ENCODE peak calls at places on chromosomes 13 and 19, in ten cellular contexts. O, E, Z, B, W, C, Y, D, L and K are unnamed samples.

GRCh38 chr19:31160346-31160926 is 188.8 kb downstream of the TSHZ3 start:
- DNase-seq in O (no peak), E (no peak), Z (no peak), B (no peak), W (no peak), C (no peak), Y (no peak), D (no peak), L (no peak), K (no peak)

GRCh38 chr13:31756346-31756745 is 17.0 kb downstream of the RXFP2 start:
- DNase-seq in O (no peak), E (no peak), Z (no peak), B (no peak), W (peak), C (no peak), Y (peak), D (no peak), L (peak), K (peak)

GRCh38 chr19:33805313-33805712 is 8.6 kb downstream of the KCTD15 start:
- DNase-seq in O (no peak), E (no peak), Z (no peak), B (no peak), W (no peak), C (no peak), Y (no peak), D (no peak), L (no peak), K (no peak)

GRCh38 chr13:52452470-52452869 is 2.0 kb upstream of the VPS36 start:
- DNase-seq in O (no peak), E (no peak), Z (no peak), B (no peak), W (no peak), C (no peak), Y (no peak), D (no peak), L (no peak), K (no peak)

GRCh38 chr19:47848871-47849473 is 10.1 kb upstream of the TPRX2 start:
- DNase-seq in O (no peak), E (no peak), Z (no peak), B (no peak), W (no peak), C (no peak), Y (no peak), D (no peak), L (no peak), K (no peak)

GRCh38 chr19:29806098-29806866 is 5.5 kb upstream of the CCNE1 start:
- DNase-seq in O (no peak), E (no peak), Z (no peak), B (no peak), W (no peak), C (no peak), Y (no peak), D (no peak), L (no peak), K (no peak)

GRCh38 chr13:20873348-20873747 is 29.2 kb downstream of the XPO4 start:
- DNase-seq in O (no peak), E (no peak), Z (no peak), B (no peak), W (peak), C (no peak), Y (no peak), D (no peak), L (no peak), K (no peak)

GRCh38 chr19:9342610-9343304 is 18.8 kb downstream of the ZNF559 start:
- DNase-seq in O (no peak), E (no peak), Z (no peak), B (no peak), W (no peak), C (no peak), Y (no peak), D (no peak), L (no peak), K (no peak)

GRCh38 chr13:59545007-59545406 is 618.7 kb downstream of the DIAPH3 start:
- DNase-seq in O (no peak), E (no peak), Z (no peak), B (no peak), W (no peak), C (no peak), Y (no peak), D (no peak), L (no peak), K (no peak)

GRCh38 chr13:94415484-94415883 is 64.0 kb downstream of the DCT start:
- DNase-seq in O (peak), E (no peak), Z (no peak), B (no peak), W (no peak), C (no peak), Y (no peak), D (no peak), L (no peak), K (no peak)

GRCh38 chr19:11375143-11375948 is 880 bp downstream of the SWSAP1 start:
- DNase-seq in O (peak), E (peak), Z (no peak), B (peak), W (no peak), C (no peak), Y (no peak), D (peak), L (no peak), K (no peak)

GRCh38 chr13:96492758-96493157 is 402.9 kb downstream of the HS6ST3 start:
- DNase-seq in O (peak), E (no peak), Z (no peak), B (peak), W (no peak), C (no peak), Y (no peak), D (no peak), L (no peak), K (no peak)

GRCh38 chr19:45103625-45104319 is 10.8 kb downstream of the PPP1R37 start:
- DNase-seq in O (no peak), E (no peak), Z (no peak), B (no peak), W (no peak), C (no peak), Y (no peak), D (no peak), L (no peak), K (no peak)

GRCh38 chr19:45687599-45687998 is 4.2 kb downstream of the SNRPD2 start:
- DNase-seq in O (no peak), E (no peak), Z (no peak), B (no peak), W (no peak), C (no peak), Y (no peak), D (no peak), L (no peak), K (no peak)

GRCh38 chr13:51644649-51645048 is 60.4 kb downstream of the WDFY2 start:
- DNase-seq in O (no peak), E (no peak), Z (no peak), B (no peak), W (no peak), C (no peak), Y (no peak), D (no peak), L (no peak), K (no peak)

GRCh38 chr19:40811478-40812341 is 12.7 kb downstream of the EGLN2 start:
- DNase-seq in O (no peak), E (no peak), Z (no peak), B (no peak), W (no peak), C (no peak), Y (no peak), D (no peak), L (no peak), K (no peak)

GRCh38 chr13:102870677-102871415 is 25.0 kb downstream of the ERCC5 start:
- DNase-seq in O (peak), E (peak), Z (no peak), B (peak), W (peak), C (peak), Y (peak), D (peak), L (peak), K (peak)

GRCh38 chr13:50690020-50690419 is 153.5 kb downstream of the DLEU7 start:
- DNase-seq in O (no peak), E (no peak), Z (no peak), B (no peak), W (no peak), C (no peak), Y (no peak), D (no peak), L (no peak), K (no peak)

GRCh38 chr13:59677966-59678814 is 485.5 kb downstream of the DIAPH3 start:
- DNase-seq in O (peak), E (no peak), Z (no peak), B (peak), W (peak), C (no peak), Y (peak), D (no peak), L (peak), K (peak)

GRCh38 chr19:41407271-41407670 is 9.7 kb downstream of the BCKDHA start:
- DNase-seq in O (no peak), E (no peak), Z (no peak), B (no peak), W (no peak), C (no peak), Y (no peak), D (no peak), L (no peak), K (peak)

GRCh38 chr13:75963318-75963717 is 327.2 kb downstream of the LMO7 start:
- DNase-seq in O (no peak), E (no peak), Z (no peak), B (no peak), W (no peak), C (no peak), Y (no peak), D (no peak), L (no peak), K (no peak)

GRCh38 chr13:112974125-112974524 is 5.1 kb downstream of the MCF2L start:
- DNase-seq in O (no peak), E (no peak), Z (no peak), B (no peak), W (no peak), C (no peak), Y (no peak), D (no peak), L (no peak), K (no peak)

GRCh38 chr19:4151623-4152022 is 1.8 kb upstream of the CREB3L3 start:
- DNase-seq in O (no peak), E (no peak), Z (no peak), B (no peak), W (no peak), C (no peak), Y (no peak), D (no peak), L (no peak), K (no peak)

GRCh38 chr13:33487575-33488243 is 202.2 kb upstream of the STARD13 start:
- DNase-seq in O (no peak), E (no peak), Z (no peak), B (peak), W (peak), C (peak), Y (peak), D (no peak), L (no peak), K (no peak)

GRCh38 chr13:95246292-95247082 is 54.8 kb downstream of the ABCC4 start:
- DNase-seq in O (peak), E (no peak), Z (no peak), B (no peak), W (no peak), C (no peak), Y (peak), D (no peak), L (no peak), K (no peak)

GRCh38 chr19:39144487-39145071 is 19.0 kb downstream of the PAK4 start:
- DNase-seq in O (no peak), E (no peak), Z (no peak), B (no peak), W (no peak), C (no peak), Y (no peak), D (no peak), L (no peak), K (no peak)

GRCh38 chr13:93173656-93174055 is 53.0 kb upstream of the GPC6 start:
- DNase-seq in O (no peak), E (no peak), Z (no peak), B (no peak), W (no peak), C (no peak), Y (no peak), D (no peak), L (no peak), K (no peak)

GRCh38 chr19:18879579-18880373 is 16.2 kb downstream of the CERS1 start:
- DNase-seq in O (no peak), E (peak), Z (no peak), B (no peak), W (no peak), C (no peak), Y (peak), D (no peak), L (no peak), K (no peak)

GRCh38 chr19:383922-384800 is 24.8 kb downstream of the C2CD4C start:
- DNase-seq in O (no peak), E (no peak), Z (no peak), B (no peak), W (no peak), C (peak), Y (no peak), D (no peak), L (no peak), K (no peak)

GRCh38 chr19:49469828-49470614 is 4.0 kb upstream of the FLT3LG start:
- DNase-seq in O (no peak), E (peak), Z (no peak), B (no peak), W (no peak), C (no peak), Y (no peak), D (peak), L (no peak), K (no peak)

GRCh38 chr19:6693056-6693471 is 23.1 kb upstream of the TNFSF14 start:
- DNase-seq in O (no peak), E (no peak), Z (no peak), B (no peak), W (no peak), C (no peak), Y (no peak), D (no peak), L (no peak), K (no peak)

GRCh38 chr19:49361438-49362047 is 673 bp downstream of the TEAD2 start:
- DNase-seq in O (no peak), E (peak), Z (peak), B (no peak), W (peak), C (no peak), Y (no peak), D (no peak), L (peak), K (no peak)

GRCh38 chr19:44625531-44626066 is 12.2 kb downstream of the IGSF23 start:
- DNase-seq in O (no peak), E (no peak), Z (no peak), B (no peak), W (no peak), C (no peak), Y (no peak), D (no peak), L (no peak), K (no peak)

GRCh38 chr13:114109646-114110045 is 22.8 kb downstream of the RASA3 start:
- DNase-seq in O (no peak), E (peak), Z (no peak), B (no peak), W (no peak), C (no peak), Y (no peak), D (no peak), L (no peak), K (no peak)